ENCODE peak calls at places on chromosomes 13 and 19, in ten cellular contexts. E is head of caudate nucleus; R is neural progenitor cell; L is activated naive CD8-positive, alpha-beta T cell treated with anti-CD3 and anti-CD28 coated beads for 36 hours; O is EL; D is activated T-helper 9 cell treated with anti-CD3 and anti-CD28 coated beads, Interleukin-2, amount 50 U/mL, for 16 hours; P is HFF-Myc; V is left ventricle myocardium superior; Z is mesenchymal stem cell; Y is GM10248. S is an unnamed sample.

GRCh38 chr13:78431328-78431727 is 172.0 kb downstream of the POU4F1 start:
- DNase-seq in E (no peak), R (no peak), L (no peak), O (no peak), D (no peak), P (no peak), V (no peak), Z (no peak), Y (no peak), S (no peak)

GRCh38 chr19:21584532-21584931 is 79.1 kb downstream of the ZNF429 start:
- DNase-seq in E (no peak), R (no peak), L (no peak), O (no peak), D (no peak), P (no peak), V (no peak), Z (no peak), Y (no peak), S (no peak)

GRCh38 chr19:7729211-7729610 is 2.7 kb downstream of the CLEC4G start:
- DNase-seq in E (no peak), R (no peak), L (no peak), O (no peak), D (no peak), P (no peak), V (no peak), Z (no peak), Y (no peak), S (no peak)

GRCh38 chr13:92830821-92831220 is 395.8 kb upstream of the GPC6 start:
- DNase-seq in E (no peak), R (no peak), L (no peak), O (no peak), D (no peak), P (no peak), V (no peak), Z (no peak), Y (no peak), S (no peak)

GRCh38 chr13:26561636-26562537 is 4.4 kb downstream of the WASF3 start:
- DNase-seq in E (no peak), R (peak), L (no peak), O (peak), D (no peak), P (no peak), V (no peak), Z (peak), Y (no peak), S (peak)

GRCh38 chr13:110944121-110944967 is 29.5 kb upstream of the ANKRD10 start:
- DNase-seq in E (no peak), R (peak), L (no peak), O (peak), D (no peak), P (peak), V (no peak), Z (peak), Y (peak), S (peak)

GRCh38 chr19:14361824-14362223 is 19.4 kb upstream of the ADGRE5 start:
- DNase-seq in E (no peak), R (peak), L (peak), O (no peak), D (no peak), P (no peak), V (no peak), Z (no peak), Y (peak), S (peak)

GRCh38 chr13:100100115-100100879 is 11.4 kb downstream of the PCCA start:
- DNase-seq in E (no peak), R (no peak), L (no peak), O (peak), D (no peak), P (no peak), V (no peak), Z (peak), Y (no peak), S (peak)

GRCh38 chr13:113076681-113077401 is 28.8 kb upstream of the F7 start:
- DNase-seq in E (no peak), R (no peak), L (no peak), O (no peak), D (no peak), P (no peak), V (peak), Z (no peak), Y (no peak), S (no peak)

GRCh38 chr13:42275098-42275471 is 3.1 kb downstream of the AKAP11 start:
- DNase-seq in E (no peak), R (no peak), L (no peak), O (no peak), D (no peak), P (no peak), V (no peak), Z (no peak), Y (peak), S (no peak)